ENCODE peak calls at places on chromosomes 5 and 9, in eight cellular contexts. D is GM06990, B is A549, A is body of pancreas, Y is GM13977, C is H1, X is HCT116, G is fibroblast of lung. E is an unnamed sample.

GRCh38 chr5:172508471-172509404 is 54.4 kb upstream of the SH3PXD2B start:
- DNase-seq in D (no peak), B (no peak), A (no peak), Y (no peak), C (no peak), X (no peak), G (no peak), E (peak; percentile 47)

GRCh38 chr5:179819296-179820126 is 1.2 kb upstream of the SQSTM1 start:
- DNase-seq in D (peak; percentile 81), B (no peak), A (peak; percentile 83), Y (peak; percentile 69), C (no peak), X (no peak), G (peak; percentile 75), E (no peak)

GRCh38 chr9:70229579-70229978 is 29.2 kb upstream of the SMC5 start:
- DNase-seq in D (no peak), B (no peak), A (no peak), Y (no peak), C (no peak), X (peak; percentile 18), G (peak; percentile 66), E (no peak)

GRCh38 chr9:73176450-73176875 is 24.8 kb downstream of the ANXA1 start:
- DNase-seq in D (no peak), B (peak; percentile 58), A (no peak), Y (no peak), C (no peak), X (peak; percentile 78), G (no peak), E (no peak)

GRCh38 chr5:98785244-98785643 is 11.8 kb downstream of the RGMB start:
- DNase-seq in D (no peak), B (no peak), A (no peak), Y (no peak), C (no peak), X (no peak), G (no peak), E (no peak)

GRCh38 chr5:81842795-81843377 is 92.0 kb upstream of the SSBP2 start:
- DNase-seq in D (no peak), B (no peak), A (peak; percentile 72), Y (no peak), C (no peak), X (no peak), G (no peak), E (no peak)

GRCh38 chr9:27569406-27569805 is 3.9 kb downstream of the C9orf72 start:
- DNase-seq in D (no peak), B (no peak), A (no peak), Y (no peak), C (no peak), X (no peak), G (no peak), E (no peak)

GRCh38 chr9:109856785-109857184 is 76.8 kb downstream of the PALM2AKAP2 start:
- DNase-seq in D (no peak), B (no peak), A (no peak), Y (no peak), C (no peak), X (peak; percentile 28), G (peak; percentile 43), E (peak; percentile 86)

GRCh38 chr5:123785160-123786001 is 273.4 kb downstream of the CSNK1G3 start:
- DNase-seq in D (no peak), B (no peak), A (peak; percentile 72), Y (no peak), C (no peak), X (no peak), G (peak; percentile 52), E (no peak)

GRCh38 chr9:121282309-121283071 is 14.5 kb downstream of the GSN start:
- DNase-seq in D (no peak), B (no peak), A (peak; percentile 50), Y (no peak), C (no peak), X (no peak), G (peak; percentile 83), E (peak; percentile 89)

GRCh38 chr5:145936401-145937131 is at the start of gene SH3RF2:
- DNase-seq in D (no peak), B (peak; percentile 88), A (peak; percentile 72), Y (no peak), C (peak; percentile 94), X (peak; percentile 85), G (peak; percentile 63), E (no peak)

GRCh38 chr5:108315829-108316228 is 66.1 kb downstream of the FBXL17 start:
- DNase-seq in D (no peak), B (no peak), A (no peak), Y (no peak), C (no peak), X (no peak), G (no peak), E (no peak)

GRCh38 chr5:1133510-1134255 is 21.8 kb upstream of the SLC12A7 start:
- DNase-seq in D (peak; percentile 42), B (no peak), A (no peak), Y (no peak), C (no peak), X (no peak), G (no peak), E (no peak)

GRCh38 chr9:109780453-109781033 is 545 bp downstream of the PALM2AKAP2 start:
- DNase-seq in D (no peak), B (no peak), A (no peak), Y (no peak), C (no peak), X (no peak), G (peak; percentile 39), E (no peak)

GRCh38 chr5:10424124-10424731 is 17.5 kb upstream of the ROPN1L start:
- DNase-seq in D (no peak), B (peak; percentile 46), A (no peak), Y (no peak), C (no peak), X (peak; percentile 8), G (peak; percentile 62), E (no peak)

GRCh38 chr9:109171926-109172325 is 4.9 kb upstream of the FRRS1L start:
- DNase-seq in D (no peak), B (no peak), A (no peak), Y (no peak), C (no peak), X (no peak), G (peak; percentile 27), E (no peak)

GRCh38 chr9:137558127-137558526 is 6.4 kb downstream of the MRPL41 start:
- DNase-seq in D (no peak), B (no peak), A (no peak), Y (no peak), C (no peak), X (no peak), G (no peak), E (no peak)

GRCh38 chr9:72635197-72635596 is 113.8 kb downstream of the TMC1 start:
- DNase-seq in D (peak; percentile 15), B (no peak), A (no peak), Y (peak; percentile 50), C (no peak), X (no peak), G (no peak), E (no peak)

DNA sequence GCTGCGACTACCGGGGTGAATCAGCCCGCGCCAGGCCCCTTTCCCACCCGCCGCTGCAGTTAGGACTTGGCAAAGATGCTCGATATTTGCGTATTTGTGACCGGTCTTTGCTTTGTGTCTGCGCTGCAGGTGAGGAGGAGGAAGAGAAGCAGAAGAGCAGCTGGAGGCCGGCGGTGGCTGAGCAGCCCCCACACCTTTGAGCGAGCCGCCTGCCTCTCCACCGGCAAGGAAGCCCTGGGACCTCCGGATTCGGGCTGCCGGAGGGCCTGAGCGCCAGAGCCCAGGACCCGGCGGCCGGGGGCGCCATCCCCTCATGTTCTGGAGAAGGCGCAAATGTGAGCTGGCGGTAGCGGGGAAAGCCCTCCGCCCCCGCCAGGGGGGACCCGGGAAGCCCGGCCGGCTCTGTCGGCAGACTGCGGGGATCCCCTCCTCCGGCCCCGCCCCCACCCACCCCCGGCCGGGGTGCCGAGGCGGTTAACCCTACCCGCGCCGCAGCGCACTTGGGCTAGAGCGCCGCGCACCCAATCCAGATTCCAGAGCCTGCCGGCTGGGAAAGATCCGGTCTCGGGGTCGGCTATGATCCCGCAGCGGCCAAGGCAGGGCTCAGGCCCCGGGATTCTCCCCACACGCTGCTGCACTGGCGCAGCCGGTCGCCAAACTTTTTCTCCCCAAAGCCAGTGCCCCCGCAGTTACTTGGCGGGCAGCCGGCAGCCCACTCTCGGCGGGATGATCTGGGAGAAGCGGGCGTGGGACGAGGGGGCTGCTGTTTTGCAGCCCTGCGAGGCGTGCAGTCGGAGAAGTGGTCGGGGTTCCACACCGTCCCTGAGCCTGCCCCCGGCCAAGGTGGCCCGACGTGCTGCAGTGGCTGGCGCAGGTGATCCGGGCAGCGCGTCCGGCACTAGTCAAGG is 800 bp upstream of the KCNN2 start:
- DNase-seq in D (peak; percentile 87), B (peak; percentile 7), A (peak; percentile 57), Y (peak; percentile 82), C (peak; percentile 72), X (no peak), G (peak; percentile 45), E (no peak)
- TF ChIP-seq CTCF in D (peak; percentile 47), B (no peak), A (peak; percentile 32), Y (peak; percentile 45), C (peak; percentile 45), X (no peak), G (peak; percentile 10), E (peak; percentile 66)

GRCh38 chr5:157369507-157369906 is 90.5 kb upstream of the NIPAL4 start:
- DNase-seq in D (no peak), B (no peak), A (no peak), Y (no peak), C (no peak), X (no peak), G (no peak), E (no peak)
- TF ChIP-seq CTCF in D (no peak), B (no peak), A (no peak), Y (no peak), C (no peak), X (no peak), G (no peak), E (no peak)

DNA sequence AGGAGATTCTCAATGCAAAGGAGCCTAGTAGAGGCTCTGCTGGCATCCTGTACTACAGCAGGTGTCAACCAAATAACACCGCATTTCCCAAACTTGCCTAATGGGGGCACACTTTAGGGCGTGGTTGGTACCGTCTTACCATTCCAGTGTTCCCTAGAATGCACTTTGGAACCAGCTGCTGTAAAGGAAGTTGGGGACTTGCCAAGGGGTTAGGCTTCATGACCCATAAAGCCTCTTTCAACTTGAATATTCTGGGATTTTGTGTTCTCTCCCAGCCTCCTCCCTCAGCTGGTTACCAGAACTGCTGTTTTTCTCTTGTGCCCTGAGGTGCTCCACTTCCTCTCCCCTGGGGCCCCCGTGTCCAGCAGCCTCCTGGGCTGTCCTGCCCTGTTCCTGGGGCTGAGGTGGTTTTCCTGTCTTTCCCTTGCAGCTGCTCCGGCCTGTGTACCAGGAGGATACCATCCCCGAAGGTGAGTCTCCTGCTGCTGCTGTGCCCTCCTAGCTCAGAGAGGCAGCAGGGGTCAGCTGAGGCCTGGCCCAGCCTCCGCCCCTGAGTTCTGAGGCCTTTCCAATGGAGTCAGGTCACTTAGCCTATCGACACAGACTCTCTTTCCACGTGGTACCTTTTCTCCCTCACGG is 44.7 kb downstream of the RGS3 start:
- DNase-seq in D (no peak), B (peak; percentile 26), A (peak; percentile 47), Y (no peak), C (no peak), X (peak; percentile 4), G (peak; percentile 56), E (no peak)
- TF ChIP-seq CTCF in D (peak; percentile 38), B (peak; percentile 15), A (no peak), Y (peak; percentile 33), C (peak; percentile 50), X (no peak), G (no peak), E (no peak)

DNA sequence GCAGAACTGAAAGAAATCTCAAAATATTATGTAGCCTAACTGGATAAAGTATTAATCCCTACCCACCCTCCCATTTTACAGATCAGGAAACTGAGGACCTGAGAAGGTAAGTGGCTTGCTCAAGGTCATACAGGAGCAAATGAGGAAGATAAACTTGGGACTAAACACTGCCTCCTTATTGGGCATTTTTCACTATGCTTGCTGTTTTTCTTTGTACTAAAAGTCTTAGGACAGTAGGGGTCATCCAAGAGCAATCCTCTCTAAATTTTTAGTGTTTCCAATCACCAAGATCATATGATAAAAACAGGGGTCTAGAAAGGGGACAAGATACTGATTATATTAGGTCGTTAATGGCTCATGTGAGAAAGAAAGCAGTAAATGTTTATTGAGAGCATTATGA is 80.8 kb downstream of the RORB start:
- DNase-seq in D (no peak), B (no peak), A (no peak), Y (no peak), C (no peak), X (peak; percentile 1), G (peak; percentile 8), E (no peak)
- TF ChIP-seq CTCF in D (no peak), B (peak; percentile 47), A (no peak), Y (peak; percentile 15), C (no peak), X (peak; percentile 25), G (no peak), E (no peak)